ENCODE peak calls at places on chromosomes 11 and 22, in eight cellular contexts. One of them, this sample, is unnamed.

GRCh38 chr11:72959998-72960731 is 146.0 kb downstream of the ATG16L2 start:
- DNase-seq in MM.1S: no peak
- DNase-seq in endothelial cell: no peak
- DNase-seq in astrocyte of the cerebellum: no peak
- DNase-seq in pancreas: no peak
- DNase-seq in PC-3: no peak
- DNase-seq in tibial artery: no peak
- DNase-seq in left ventricle myocardium inferior: no peak
- DNase-seq in this sample: no peak

GRCh38 chr22:16601437-16602223 is 9.0 kb upstream of the CCT8L2 start:
- DNase-seq in MM.1S: no peak
- DNase-seq in endothelial cell: no peak
- DNase-seq in astrocyte of the cerebellum: no peak
- DNase-seq in pancreas: no peak
- DNase-seq in PC-3: no peak
- DNase-seq in tibial artery: no peak
- DNase-seq in left ventricle myocardium inferior: peak; percentile 39
- DNase-seq in this sample: no peak

GRCh38 chr11:103257360-103257759 is 148.1 kb downstream of the DYNC2H1 start:
- DNase-seq in MM.1S: no peak
- DNase-seq in endothelial cell: no peak
- DNase-seq in astrocyte of the cerebellum: peak; percentile 1
- DNase-seq in pancreas: no peak
- DNase-seq in PC-3: peak; percentile 67
- DNase-seq in tibial artery: no peak
- DNase-seq in left ventricle myocardium inferior: no peak
- DNase-seq in this sample: no peak

GRCh38 chr11:97109078-97109477 is 719.3 kb downstream of the JRKL start:
- DNase-seq in MM.1S: peak; percentile 45
- DNase-seq in endothelial cell: no peak
- DNase-seq in astrocyte of the cerebellum: no peak
- DNase-seq in pancreas: no peak
- DNase-seq in PC-3: no peak
- DNase-seq in tibial artery: no peak
- DNase-seq in left ventricle myocardium inferior: no peak
- DNase-seq in this sample: no peak

GRCh38 chr11:60912851-60913550 is 957 bp upstream of the TMEM109 start:
- DNase-seq in MM.1S: no peak
- DNase-seq in endothelial cell: no peak
- DNase-seq in astrocyte of the cerebellum: no peak
- DNase-seq in pancreas: no peak
- DNase-seq in PC-3: no peak
- DNase-seq in tibial artery: no peak
- DNase-seq in left ventricle myocardium inferior: no peak
- DNase-seq in this sample: no peak

GRCh38 chr11:16958833-16959232 is 55.4 kb downstream of the PLEKHA7 start:
- DNase-seq in MM.1S: peak; percentile 94
- DNase-seq in endothelial cell: no peak
- DNase-seq in astrocyte of the cerebellum: no peak
- DNase-seq in pancreas: no peak
- DNase-seq in PC-3: no peak
- DNase-seq in tibial artery: no peak
- DNase-seq in left ventricle myocardium inferior: no peak
- DNase-seq in this sample: no peak

GRCh38 chr11:130068986-130069683 is 559 bp upstream of the APLP2 start:
- DNase-seq in MM.1S: peak; percentile 61
- DNase-seq in endothelial cell: peak; percentile 47
- DNase-seq in astrocyte of the cerebellum: peak; percentile 60
- DNase-seq in pancreas: peak; percentile 87
- DNase-seq in PC-3: peak; percentile 97
- DNase-seq in tibial artery: peak; percentile 83
- DNase-seq in left ventricle myocardium inferior: peak; percentile 85
- DNase-seq in this sample: no peak

GRCh38 chr11:134516529-134516928 is 104.5 kb upstream of the B3GAT1 start:
- DNase-seq in MM.1S: no peak
- DNase-seq in endothelial cell: no peak
- DNase-seq in astrocyte of the cerebellum: no peak
- DNase-seq in pancreas: no peak
- DNase-seq in PC-3: no peak
- DNase-seq in tibial artery: peak; percentile 11
- DNase-seq in left ventricle myocardium inferior: peak; percentile 3
- DNase-seq in this sample: no peak

GRCh38 chr11:108997826-108998225 is 333.0 kb downstream of the DDX10 start:
- DNase-seq in MM.1S: no peak
- DNase-seq in endothelial cell: no peak
- DNase-seq in astrocyte of the cerebellum: no peak
- DNase-seq in pancreas: no peak
- DNase-seq in PC-3: no peak
- DNase-seq in tibial artery: no peak
- DNase-seq in left ventricle myocardium inferior: no peak
- DNase-seq in this sample: no peak

GRCh38 chr11:82814379-82814778 is 80.7 kb upstream of the FAM181B start:
- DNase-seq in MM.1S: no peak
- DNase-seq in endothelial cell: no peak
- DNase-seq in astrocyte of the cerebellum: no peak
- DNase-seq in pancreas: no peak
- DNase-seq in PC-3: no peak
- DNase-seq in tibial artery: no peak
- DNase-seq in left ventricle myocardium inferior: no peak
- DNase-seq in this sample: no peak

DNA sequence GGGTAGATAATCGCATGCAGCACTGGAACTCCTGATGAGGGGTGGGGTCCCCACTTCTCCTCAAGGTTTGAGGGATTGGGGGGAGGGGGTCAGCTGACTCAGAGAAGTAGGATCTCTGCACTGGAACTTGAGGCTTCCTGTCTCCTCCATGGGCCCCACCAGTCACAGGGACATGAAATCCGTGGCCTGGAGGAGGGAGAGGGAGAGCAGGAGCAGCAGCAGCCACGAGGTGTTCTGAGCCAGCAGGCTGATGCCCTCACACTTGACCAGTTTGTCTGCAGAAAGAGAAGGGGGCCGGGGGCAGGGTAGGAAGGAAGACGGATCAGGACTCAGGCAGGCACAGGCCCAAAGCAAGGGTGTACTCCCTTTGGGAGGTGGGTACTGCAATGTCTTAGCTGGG is 3.7 kb downstream of the THY1 start:
- DNase-seq in MM.1S: no peak
- DNase-seq in endothelial cell: no peak
- DNase-seq in astrocyte of the cerebellum: no peak
- DNase-seq in pancreas: no peak
- DNase-seq in PC-3: no peak
- DNase-seq in tibial artery: no peak
- DNase-seq in left ventricle myocardium inferior: no peak
- DNase-seq in this sample: no peak
- TF ChIP-seq CTCF in MM.1S: no peak
- TF ChIP-seq CTCF in endothelial cell: no peak
- TF ChIP-seq CTCF in astrocyte of the cerebellum: no peak
- TF ChIP-seq CTCF in pancreas: no peak
- TF ChIP-seq CTCF in PC-3: no peak
- TF ChIP-seq CTCF in tibial artery: no peak
- TF ChIP-seq CTCF in left ventricle myocardium inferior: no peak
- TF ChIP-seq CTCF in this sample: no peak

GRCh38 chr11:62591448-62592215 is at the start of gene TUT1:
- DNase-seq in MM.1S: peak; percentile 100
- DNase-seq in endothelial cell: peak; percentile 90
- DNase-seq in astrocyte of the cerebellum: peak; percentile 99
- DNase-seq in pancreas: peak; percentile 96
- DNase-seq in PC-3: peak; percentile 100
- DNase-seq in tibial artery: peak; percentile 98
- DNase-seq in left ventricle myocardium inferior: peak; percentile 93
- DNase-seq in this sample: peak; percentile 91
- TF ChIP-seq CTCF in MM.1S: peak; percentile 9
- TF ChIP-seq CTCF in endothelial cell: no peak
- TF ChIP-seq CTCF in astrocyte of the cerebellum: no peak
- TF ChIP-seq CTCF in pancreas: no peak
- TF ChIP-seq CTCF in PC-3: no peak
- TF ChIP-seq CTCF in tibial artery: no peak
- TF ChIP-seq CTCF in left ventricle myocardium inferior: peak; percentile 14
- TF ChIP-seq CTCF in this sample: no peak

DNA sequence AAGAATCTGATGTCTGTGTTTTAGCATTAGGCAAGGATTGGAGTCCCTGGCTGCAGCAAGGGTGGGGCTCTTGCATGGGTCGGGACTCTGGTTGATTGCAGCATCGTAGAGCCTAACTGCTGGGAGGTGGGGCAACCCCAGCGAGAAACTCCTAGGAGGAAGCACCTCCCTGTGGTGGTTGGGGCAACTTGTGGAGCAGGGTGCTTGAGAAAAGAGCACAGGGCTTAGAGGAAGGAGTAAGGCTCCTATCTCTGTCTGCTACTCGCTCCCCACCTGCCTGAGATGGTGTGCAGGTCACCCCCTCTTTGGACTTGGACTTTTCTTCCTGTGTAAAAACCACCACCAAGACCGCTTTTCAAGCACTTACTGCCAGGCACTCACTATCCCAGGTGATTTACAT is 15.6 kb downstream of the SREBF2 start:
- DNase-seq in MM.1S: no peak
- DNase-seq in endothelial cell: no peak
- DNase-seq in astrocyte of the cerebellum: no peak
- DNase-seq in pancreas: no peak
- DNase-seq in PC-3: no peak
- DNase-seq in tibial artery: peak; percentile 59
- DNase-seq in left ventricle myocardium inferior: peak; percentile 41
- DNase-seq in this sample: no peak
- TF ChIP-seq CTCF in MM.1S: no peak
- TF ChIP-seq CTCF in endothelial cell: no peak
- TF ChIP-seq CTCF in astrocyte of the cerebellum: no peak
- TF ChIP-seq CTCF in pancreas: no peak
- TF ChIP-seq CTCF in PC-3: no peak
- TF ChIP-seq CTCF in tibial artery: no peak
- TF ChIP-seq CTCF in left ventricle myocardium inferior: no peak
- TF ChIP-seq CTCF in this sample: no peak

DNA sequence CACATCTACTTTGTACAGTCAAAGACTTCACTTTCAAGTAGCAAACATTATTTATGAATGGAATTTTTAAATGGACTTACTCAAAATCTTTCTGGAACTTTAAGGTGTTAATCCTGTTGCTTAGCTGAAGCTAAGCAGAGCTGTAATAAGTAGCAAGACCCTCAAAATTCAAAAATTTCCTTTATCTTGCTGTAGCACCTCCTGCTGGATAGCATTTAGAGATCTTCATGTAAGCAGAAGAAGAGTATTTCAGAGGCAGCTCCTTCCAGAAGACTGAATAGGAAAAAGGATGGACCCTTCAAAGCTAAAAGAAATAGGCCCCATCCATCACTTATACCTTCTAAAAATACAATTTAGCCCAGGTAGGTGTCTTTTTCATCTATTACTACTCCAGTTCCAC is 3.4 kb downstream of the PHF21A start:
- DNase-seq in MM.1S: no peak
- DNase-seq in endothelial cell: no peak
- DNase-seq in astrocyte of the cerebellum: no peak
- DNase-seq in pancreas: no peak
- DNase-seq in PC-3: no peak
- DNase-seq in tibial artery: no peak
- DNase-seq in left ventricle myocardium inferior: no peak
- DNase-seq in this sample: no peak
- TF ChIP-seq CTCF in MM.1S: peak; percentile 49
- TF ChIP-seq CTCF in endothelial cell: no peak
- TF ChIP-seq CTCF in astrocyte of the cerebellum: no peak
- TF ChIP-seq CTCF in pancreas: no peak
- TF ChIP-seq CTCF in PC-3: peak; percentile 55
- TF ChIP-seq CTCF in tibial artery: no peak
- TF ChIP-seq CTCF in left ventricle myocardium inferior: peak; percentile 19
- TF ChIP-seq CTCF in this sample: peak; percentile 51

GRCh38 chr11:70415176-70415575 is 16.8 kb downstream of the CTTN start:
- DNase-seq in MM.1S: no peak
- DNase-seq in endothelial cell: no peak
- DNase-seq in astrocyte of the cerebellum: peak; percentile 22
- DNase-seq in pancreas: no peak
- DNase-seq in PC-3: peak; percentile 15
- DNase-seq in tibial artery: no peak
- DNase-seq in left ventricle myocardium inferior: no peak
- DNase-seq in this sample: no peak
- TF ChIP-seq CTCF in MM.1S: no peak
- TF ChIP-seq CTCF in endothelial cell: no peak
- TF ChIP-seq CTCF in astrocyte of the cerebellum: peak; percentile 62
- TF ChIP-seq CTCF in pancreas: no peak
- TF ChIP-seq CTCF in PC-3: peak; percentile 54
- TF ChIP-seq CTCF in tibial artery: no peak
- TF ChIP-seq CTCF in left ventricle myocardium inferior: peak; percentile 11
- TF ChIP-seq CTCF in this sample: no peak

GRCh38 chr11:121446752-121447156 is 5.4 kb upstream of the SORL1 start:
- DNase-seq in MM.1S: no peak
- DNase-seq in endothelial cell: no peak
- DNase-seq in astrocyte of the cerebellum: no peak
- DNase-seq in pancreas: no peak
- DNase-seq in PC-3: peak; percentile 41
- DNase-seq in tibial artery: no peak
- DNase-seq in left ventricle myocardium inferior: no peak
- DNase-seq in this sample: peak; percentile 31
- TF ChIP-seq CTCF in MM.1S: no peak
- TF ChIP-seq CTCF in endothelial cell: no peak
- TF ChIP-seq CTCF in astrocyte of the cerebellum: peak; percentile 21
- TF ChIP-seq CTCF in pancreas: no peak
- TF ChIP-seq CTCF in PC-3: peak; percentile 65
- TF ChIP-seq CTCF in tibial artery: no peak
- TF ChIP-seq CTCF in left ventricle myocardium inferior: no peak
- TF ChIP-seq CTCF in this sample: peak; percentile 3

DNA sequence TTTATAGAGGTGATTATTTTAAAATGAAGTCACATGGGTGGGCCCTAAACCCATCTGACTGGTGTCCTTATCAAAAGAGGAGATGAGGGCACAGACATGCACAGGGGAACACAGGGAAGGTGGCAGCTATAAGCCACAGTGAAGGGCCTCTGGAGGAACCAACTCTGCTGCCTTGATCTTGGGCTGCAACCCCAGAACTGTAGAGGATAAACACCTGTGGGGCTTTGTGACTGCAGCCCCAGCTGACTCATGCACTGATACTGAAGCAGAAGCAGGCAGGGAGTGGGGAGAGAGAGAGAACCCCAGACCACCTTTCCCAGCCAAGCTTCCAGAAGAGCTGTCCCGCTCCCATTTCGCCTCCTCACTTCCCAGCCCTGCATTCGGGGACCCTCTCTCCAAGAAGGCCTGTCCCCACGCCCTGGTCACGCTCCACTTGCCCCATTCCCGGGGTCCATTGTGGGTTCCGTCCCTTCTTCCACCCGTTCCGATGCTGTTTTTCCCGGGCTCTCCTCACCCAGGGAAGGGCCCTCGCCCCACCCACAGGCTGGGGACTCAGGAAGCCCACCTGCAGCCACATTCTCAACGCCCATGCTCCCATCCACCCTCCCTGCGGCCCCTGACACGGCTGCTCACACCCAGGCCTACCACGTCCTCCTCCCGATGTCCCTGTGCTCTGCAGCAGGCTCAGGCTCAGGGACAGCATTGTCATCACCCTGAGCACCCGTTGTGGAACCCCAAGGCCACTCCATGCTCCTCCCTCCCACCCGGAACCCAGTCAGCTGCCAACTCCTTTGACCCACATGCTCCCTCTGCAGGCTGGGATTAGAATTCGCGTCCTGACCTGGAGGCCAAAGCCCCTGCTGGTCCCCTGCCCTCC is 90.8 kb upstream of the SHANK2 start:
- DNase-seq in MM.1S: no peak
- DNase-seq in endothelial cell: peak; percentile 66
- DNase-seq in astrocyte of the cerebellum: no peak
- DNase-seq in pancreas: peak; percentile 84
- DNase-seq in PC-3: peak; percentile 75
- DNase-seq in tibial artery: no peak
- DNase-seq in left ventricle myocardium inferior: no peak
- DNase-seq in this sample: peak; percentile 63
- TF ChIP-seq CTCF in MM.1S: peak; percentile 58
- TF ChIP-seq CTCF in endothelial cell: peak; percentile 48
- TF ChIP-seq CTCF in astrocyte of the cerebellum: peak; percentile 46
- TF ChIP-seq CTCF in pancreas: peak; percentile 63
- TF ChIP-seq CTCF in PC-3: peak; percentile 86
- TF ChIP-seq CTCF in tibial artery: no peak
- TF ChIP-seq CTCF in left ventricle myocardium inferior: peak; percentile 45
- TF ChIP-seq CTCF in this sample: peak; percentile 41

GRCh38 chr11:762421-763072 is 14.7 kb downstream of the GATD1 start:
- DNase-seq in MM.1S: no peak
- DNase-seq in endothelial cell: no peak
- DNase-seq in astrocyte of the cerebellum: no peak
- DNase-seq in pancreas: peak; percentile 69
- DNase-seq in PC-3: peak; percentile 81
- DNase-seq in tibial artery: no peak
- DNase-seq in left ventricle myocardium inferior: no peak
- DNase-seq in this sample: no peak
- TF ChIP-seq CTCF in MM.1S: peak; percentile 14
- TF ChIP-seq CTCF in endothelial cell: no peak
- TF ChIP-seq CTCF in astrocyte of the cerebellum: peak; percentile 30
- TF ChIP-seq CTCF in pancreas: no peak
- TF ChIP-seq CTCF in PC-3: peak; percentile 54
- TF ChIP-seq CTCF in tibial artery: no peak
- TF ChIP-seq CTCF in left ventricle myocardium inferior: no peak
- TF ChIP-seq CTCF in this sample: peak; percentile 21

This sample was measured in GM10248.